ENCODE peak calls at places on chromosomes 6 and 20, in ten cellular contexts. G is germinal center; I is pons; V is A549; S is hypothalamus; N is heart right ventricle; L is naive thymus-derived CD8-positive, alpha-beta T cell; B is GM18507; F is DND-41; K is fibroblast of mammary gland. A is an unnamed sample.

GRCh38 chr6:124064317-124065113 is 260.9 kb downstream of the NKAIN2 start:
- DNase-seq in G (no peak), I (no peak), V (no peak), S (no peak), N (no peak), L (no peak), B (no peak), F (no peak), K (no peak), A (no peak)

GRCh38 chr20:10634683-10635411 is 39.0 kb downstream of the JAG1 start:
- DNase-seq in G (no peak), I (peak; percentile 15), V (no peak), S (no peak), N (no peak), L (no peak), B (no peak), F (no peak), K (peak; percentile 76), A (no peak)

GRCh38 chr6:158467923-158468322 is 92.0 kb upstream of the TMEM181 start:
- DNase-seq in G (no peak), I (no peak), V (no peak), S (no peak), N (no peak), L (no peak), B (no peak), F (no peak), K (no peak), A (no peak)

GRCh38 chr6:71038966-71039365 is 82.1 kb upstream of the B3GAT2 start:
- DNase-seq in G (no peak), I (no peak), V (no peak), S (no peak), N (no peak), L (no peak), B (no peak), F (no peak), K (peak; percentile 22), A (no peak)

GRCh38 chr6:80165819-80166218 is 59.3 kb downstream of the BCKDHB start:
- DNase-seq in G (no peak), I (no peak), V (no peak), S (no peak), N (no peak), L (no peak), B (no peak), F (no peak), K (peak; percentile 11), A (no peak)

GRCh38 chr6:170130771-170131241 is 160.1 kb downstream of the DLL1 start:
- DNase-seq in G (no peak), I (no peak), V (no peak), S (no peak), N (no peak), L (no peak), B (no peak), F (no peak), K (no peak), A (no peak)

GRCh38 chr20:36219671-36220220 is 16.5 kb upstream of the AAR2 start:
- DNase-seq in G (no peak), I (peak; percentile 87), V (no peak), S (no peak), N (no peak), L (no peak), B (no peak), F (no peak), K (no peak), A (no peak)

GRCh38 chr20:5039255-5039657 is 37.9 kb upstream of the SLC23A2 start:
- DNase-seq in G (no peak), I (no peak), V (no peak), S (no peak), N (no peak), L (no peak), B (no peak), F (no peak), K (no peak), A (no peak)

GRCh38 chr20:20864346-20865096 is 152.1 kb upstream of the RALGAPA2 start:
- DNase-seq in G (no peak), I (peak; percentile 82), V (peak; percentile 50), S (no peak), N (no peak), L (no peak), B (no peak), F (no peak), K (peak; percentile 4), A (no peak)

GRCh38 chr6:70566751-70567382 is at the start of gene SDHAF4:
- DNase-seq in G (peak; percentile 98), I (peak; percentile 93), V (peak; percentile 84), S (peak; percentile 74), N (peak; percentile 94), L (peak; percentile 95), B (peak; percentile 96), F (peak; percentile 94), K (peak; percentile 79), A (peak; percentile 83)

GRCh38 chr6:124888581-124889371 is 73.5 kb upstream of the RNF217 start:
- DNase-seq in G (no peak), I (no peak), V (peak; percentile 26), S (no peak), N (no peak), L (no peak), B (no peak), F (no peak), K (peak; percentile 7), A (no peak)

GRCh38 chr20:17762243-17762872 is 62.6 kb downstream of the BANF2 start:
- DNase-seq in G (no peak), I (no peak), V (no peak), S (no peak), N (peak; percentile 26), L (no peak), B (no peak), F (no peak), K (no peak), A (no peak)

GRCh38 chr20:4082406-4083102 is 67.2 kb upstream of the RNF24 start:
- DNase-seq in G (no peak), I (peak; percentile 67), V (no peak), S (no peak), N (peak; percentile 55), L (no peak), B (no peak), F (peak; percentile 87), K (peak; percentile 84), A (peak; percentile 36)

GRCh38 chr6:136051140-136051775 is 198.9 kb downstream of the MTFR2 start:
- DNase-seq in G (no peak), I (peak; percentile 18), V (peak; percentile 33), S (no peak), N (peak; percentile 26), L (no peak), B (no peak), F (peak; percentile 8), K (no peak), A (no peak)

GRCh38 chr6:159701413-159701999 is 8.5 kb upstream of the SOD2 start:
- DNase-seq in G (no peak), I (no peak), V (peak; percentile 61), S (no peak), N (no peak), L (no peak), B (no peak), F (no peak), K (peak; percentile 98), A (peak; percentile 73)

GRCh38 chr20:16608265-16608636 is 35.0 kb upstream of the KIF16B start:
- DNase-seq in G (no peak), I (no peak), V (no peak), S (no peak), N (peak; percentile 27), L (no peak), B (no peak), F (no peak), K (peak; percentile 6), A (peak; percentile 37)

GRCh38 chr20:37362821-37363220 is 16.9 kb downstream of the SRC start:
- DNase-seq in G (no peak), I (no peak), V (no peak), S (no peak), N (no peak), L (no peak), B (no peak), F (no peak), K (no peak), A (no peak)

GRCh38 chr6:73801652-73802268 is 105.8 kb downstream of the CD109 start:
- DNase-seq in G (no peak), I (no peak), V (no peak), S (no peak), N (no peak), L (no peak), B (no peak), F (no peak), K (peak; percentile 37), A (no peak)